ENCODE peak calls at places on chromosomes 12 and 14, in eight cellular contexts. W, K, F, Y, D, E, B and G are unnamed samples. For H3K4me1 and H3K36me3, the result is how much of the 10 kb centered on the place peaks cover.

GRCh38 chr12:109718390-109718789 is 4.8 kb downstream of the FAM222A start:
- DNase-seq in W (no peak), K (no peak), F (no peak), Y (no peak), D (no peak), E (no peak), B (no peak), G (peak)

GRCh38 chr14:26594148-26594547 is 3.7 kb downstream of the NOVA1 start:
- DNase-seq in W (no peak), K (no peak), F (no peak), Y (no peak), D (no peak), E (no peak), B (no peak), G (no peak)

GRCh38 chr14:73745571-73746539 is 31.7 kb upstream of the PNMA1 start:
- DNase-seq in W (no peak), K (peak), F (no peak), Y (no peak), D (no peak), E (peak), B (no peak), G (no peak)

GRCh38 chr12:53098354-53098981 is 1.0 kb downstream of the IGFBP6 start:
- DNase-seq in W (peak), K (no peak), F (no peak), Y (peak), D (no peak), E (peak), B (no peak), G (no peak)

GRCh38 chr14:74333909-74334308 is 14.4 kb upstream of the VRTN start:
- DNase-seq in W (no peak), K (no peak), F (no peak), Y (no peak), D (no peak), E (no peak), B (no peak), G (no peak)

GRCh38 chr12:132312516-132312915 is 16.9 kb downstream of the GALNT9 start:
- DNase-seq in W (no peak), K (no peak), F (no peak), Y (no peak), D (no peak), E (peak), B (no peak), G (no peak)

GRCh38 chr14:63614964-63615363 is 26.7 kb downstream of the WDR89 start:
- DNase-seq in W (no peak), K (no peak), F (no peak), Y (no peak), D (no peak), E (no peak), B (no peak), G (no peak)

GRCh38 chr12:111304642-111305071 is 64.2 kb downstream of the PHETA1 start:
- DNase-seq in W (no peak), K (no peak), F (no peak), Y (no peak), D (no peak), E (no peak), B (no peak), G (no peak)

GRCh38 chr14:100687386-100687785 is 39.3 kb upstream of the DLK1 start:
- DNase-seq in W (no peak), K (no peak), F (no peak), Y (no peak), D (no peak), E (no peak), B (no peak), G (no peak)

GRCh38 chr12:42921741-42922511 is 332.4 kb upstream of the PRICKLE1 start:
- DNase-seq in W (no peak), K (no peak), F (no peak), Y (no peak), D (no peak), E (no peak), B (peak), G (no peak)

GRCh38 chr12:122886851-122887816 is 8.8 kb downstream of the VPS37B start:
- DNase-seq in W (no peak), K (no peak), F (no peak), Y (peak), D (no peak), E (no peak), B (no peak), G (no peak)

GRCh38 chr12:93802698-93803097 is 125.5 kb downstream of the CRADD start:
- DNase-seq in W (no peak), K (no peak), F (no peak), Y (no peak), D (no peak), E (no peak), B (no peak), G (no peak)

GRCh38 chr12:15116073-15116472 is 105.1 kb downstream of the RERG start:
- DNase-seq in W (no peak), K (no peak), F (no peak), Y (no peak), D (no peak), E (no peak), B (no peak), G (no peak)

GRCh38 chr12:53657041-53657440 is 18.8 kb downstream of the ATP5MC2 start:
- DNase-seq in W (no peak), K (no peak), F (no peak), Y (no peak), D (no peak), E (no peak), B (no peak), G (no peak)

GRCh38 chr12:80860206-80860605 is 77.5 kb downstream of the LIN7A start:
- DNase-seq in W (no peak), K (no peak), F (no peak), Y (no peak), D (no peak), E (no peak), B (no peak), G (no peak)

GRCh38 chr12:51242896-51243295 is 4.3 kb downstream of the DAZAP2 start:
- DNase-seq in W (no peak), K (no peak), F (no peak), Y (no peak), D (no peak), E (no peak), B (no peak), G (no peak)

GRCh38 chr12:10406725-10407124 is 2.8 kb downstream of the KLRC4 start:
- DNase-seq in W (no peak), K (no peak), F (no peak), Y (no peak), D (no peak), E (no peak), B (no peak), G (no peak)

GRCh38 chr12:130832561-130833209 is 6.4 kb downstream of the STX2 start:
- DNase-seq in W (no peak), K (no peak), F (no peak), Y (no peak), D (no peak), E (no peak), B (peak), G (no peak)

GRCh38 chr12:4283512-4284255 is 10.1 kb downstream of the CCND2 start:
- DNase-seq in W (no peak), K (no peak), F (no peak), Y (no peak), D (no peak), E (no peak), B (peak), G (no peak)

GRCh38 chr14:64645220-64645891 is 58.9 kb upstream of the PLEKHG3 start:
- DNase-seq in W (no peak), K (no peak), F (no peak), Y (no peak), D (no peak), E (peak), B (peak), G (no peak)

GRCh38 chr12:71164877-71165197 is 7.0 kb upstream of the TSPAN8 start:
- DNase-seq in W (no peak), K (no peak), F (no peak), Y (peak), D (no peak), E (no peak), B (no peak), G (peak)

GRCh38 chr14:36105401-36105800 is 71.1 kb downstream of the PTCSC3 start:
- DNase-seq in W (no peak), K (no peak), F (no peak), Y (no peak), D (no peak), E (no peak), B (peak), G (peak)

GRCh38 chr12:102966200-102966941 is 8.9 kb downstream of the ASCL1 start:
- DNase-seq in W (no peak), K (no peak), F (no peak), Y (no peak), D (no peak), E (no peak), B (no peak), G (no peak)

GRCh38 chr12:123096159-123096558 is 54.7 kb downstream of the PITPNM2 start:
- DNase-seq in W (peak), K (no peak), F (no peak), Y (no peak), D (no peak), E (no peak), B (no peak), G (no peak)

GRCh38 chr14:101049942-101050341 is 146.4 kb upstream of the RTL1 start:
- DNase-seq in W (peak), K (no peak), F (no peak), Y (no peak), D (no peak), E (no peak), B (no peak), G (no peak)

GRCh38 chr14:65281991-65282908 is 130.3 kb upstream of the FUT8 start:
- DNase-seq in W (no peak), K (no peak), F (no peak), Y (no peak), D (no peak), E (no peak), B (no peak), G (no peak)

GRCh38 chr14:72515779-72516770 is 377.8 kb downstream of the DPF3 start:
- DNase-seq in W (no peak), K (no peak), F (no peak), Y (no peak), D (no peak), E (no peak), B (no peak), G (no peak)

GRCh38 chr14:93716002-93716401 is 72.3 kb downstream of the PRIMA1 start:
- DNase-seq in W (no peak), K (peak), F (no peak), Y (no peak), D (no peak), E (no peak), B (no peak), G (no peak)

GRCh38 chr14:95507701-95508103 is 8.7 kb downstream of the SYNE3 start:
- DNase-seq in W (no peak), K (peak), F (no peak), Y (no peak), D (no peak), E (no peak), B (peak), G (no peak)

GRCh38 chr14:70086685-70087379 is 101.9 kb downstream of the SLC8A3 start:
- DNase-seq in W (no peak), K (no peak), F (no peak), Y (peak), D (no peak), E (no peak), B (peak), G (peak)

GRCh38 chr14:89625208-89625987 is 208.4 kb upstream of the FOXN3 start:
- DNase-seq in W (peak), K (no peak), F (no peak), Y (no peak), D (no peak), E (peak), B (no peak), G (no peak)

GRCh38 chr12:26195641-26196423 is 459 bp downstream of the SSPN start:
- DNase-seq in W (peak), K (peak), F (peak), Y (peak), D (no peak), E (peak), B (no peak), G (peak)

GRCh38 chr12:71721781-71722511 is 32.7 kb upstream of the RAB21 start:
- DNase-seq in W (no peak), K (no peak), F (no peak), Y (no peak), D (no peak), E (no peak), B (no peak), G (no peak)

GRCh38 chr12:88310666-88311065 is 168.6 kb downstream of the TMTC3 start:
- DNase-seq in W (peak), K (peak), F (no peak), Y (no peak), D (no peak), E (no peak), B (no peak), G (peak)

GRCh38 chr14:59328410-59328809 is 136.8 kb downstream of the GPR135 start:
- DNase-seq in W (no peak), K (no peak), F (no peak), Y (no peak), D (no peak), E (no peak), B (no peak), G (no peak)

GRCh38 chr12:78392918-78393317 is 471.7 kb upstream of the SYT1 start:
- DNase-seq in W (no peak), K (no peak), F (no peak), Y (no peak), D (no peak), E (no peak), B (no peak), G (no peak)

GRCh38 chr14:55416866-55417265 is 5.2 kb upstream of the ATG14 start:
- DNase-seq in W (no peak), K (no peak), F (no peak), Y (peak), D (no peak), E (no peak), B (no peak), G (no peak)

GRCh38 chr12:3097836-3098235 is 20.7 kb downstream of the TSPAN9 start:
- DNase-seq in W (no peak), K (no peak), F (peak), Y (no peak), D (no peak), E (peak), B (no peak), G (peak)
- H3K4me3 ChIP-seq in W (peak), K (no peak), F (no peak), Y (no peak), D (no peak), E (peak), B (no peak), G (no peak)

GRCh38 chr14:79656496-79656895 is 554.8 kb downstream of the DIO2 start:
- DNase-seq in W (no peak), K (no peak), F (no peak), Y (no peak), D (no peak), E (no peak), B (no peak), G (no peak)
- H3K4me1 ChIP-seq in W (under half), K (under half), F (under half), Y (under half), D (under half), E (under half), B (under half), G (under half)

GRCh38 chr14:105455086-105455640 is 19.5 kb upstream of the CRIP2 start:
- DNase-seq in W (no peak), K (no peak), F (no peak), Y (no peak), D (no peak), E (no peak), B (no peak), G (peak)

GRCh38 chr14:105455766-105456660 is 18.6 kb upstream of the CRIP2 start:
- DNase-seq in W (peak), K (no peak), F (peak), Y (no peak), D (no peak), E (no peak), B (no peak), G (no peak)

GRCh38 chr14:105452963-105453362 is 21.7 kb upstream of the CRIP2 start:
- DNase-seq in W (no peak), K (no peak), F (no peak), Y (no peak), D (no peak), E (no peak), B (no peak), G (no peak)

GRCh38 chr14:105450864-105451720 is 23.5 kb upstream of the CRIP2 start:
- DNase-seq in W (no peak), K (no peak), F (no peak), Y (no peak), D (no peak), E (no peak), B (peak), G (peak)

DNA sequence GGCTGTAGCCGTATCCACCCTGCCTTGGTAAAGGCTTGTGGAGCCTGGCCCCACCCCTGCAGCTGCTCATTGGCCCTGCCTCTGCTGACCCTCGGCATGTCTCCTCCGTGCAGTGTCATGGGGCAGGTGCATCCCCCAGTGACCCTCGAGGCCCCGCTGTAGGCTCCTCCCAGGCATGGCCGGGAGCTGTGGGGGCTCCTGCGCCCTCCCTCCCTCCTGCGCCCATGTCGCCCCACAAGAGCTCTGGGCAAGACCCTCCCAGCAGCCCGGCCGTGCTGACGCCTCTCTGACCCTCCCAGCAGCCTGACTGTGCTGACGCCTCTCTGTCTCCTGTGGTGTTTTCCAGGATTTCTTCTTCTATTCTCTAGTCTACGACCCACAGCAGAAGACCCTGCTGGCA is 20.8 kb upstream of the CRIP2 start:
- DNase-seq in W (no peak), K (no peak), F (no peak), Y (no peak), D (no peak), E (peak), B (no peak), G (no peak)
- H3K36me3 ChIP-seq in W (under half), K (half or more), F (half or more), Y (under half), D (under half), E (under half), B (under half), G (under half)

DNA sequence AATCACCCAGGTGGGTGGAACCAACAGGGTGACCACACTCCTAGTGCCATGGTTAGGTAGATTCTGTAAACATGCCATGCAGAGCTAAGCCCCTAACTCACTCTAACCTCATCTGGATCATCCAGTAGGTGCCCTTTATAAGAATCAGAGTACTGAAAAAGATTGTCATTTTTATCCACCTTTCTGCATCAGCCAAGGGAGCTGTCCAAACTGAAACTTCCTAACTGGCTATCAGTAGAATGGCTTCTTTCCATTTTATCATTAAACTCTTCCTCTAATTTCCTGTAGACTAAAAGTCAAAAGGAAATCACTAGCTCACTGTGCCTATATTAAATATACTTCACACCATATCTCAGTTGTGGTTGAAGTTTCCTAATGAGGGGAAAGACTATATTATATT is 6.5 kb downstream of the KCNK10 start:
- DNase-seq in W (no peak), K (no peak), F (no peak), Y (no peak), D (no peak), E (no peak), B (no peak), G (no peak)
- H3K4me3 ChIP-seq in W (no peak), K (no peak), F (no peak), Y (no peak), D (no peak), E (no peak), B (no peak), G (no peak)